ENCODE peak calls at places on chromosomes 3 and 15, in four cellular contexts. G is Right ventricle myocardium inferior; E is CD4-positive, alpha-beta T cell; L is SK-N-SH treated with all-trans-retinoic acid at 6 μM for 48 hours. I is an unnamed sample.

GRCh38 chr3:69294014-69294771 is 91.7 kb downstream of the FRMD4B start:
- ATAC-seq in G (no peak), L (peak), E (no peak), I (no peak)

GRCh38 chr3:103085465-103085864 is 650.6 kb downstream of the ZPLD1 start:
- ATAC-seq in E (no peak), G (no peak), L (no peak), I (no peak)

GRCh38 chr3:47012342-47013230 is 33.1 kb downstream of the NBEAL2 start:
- ATAC-seq in G (no peak), L (no peak), E (no peak), I (no peak)

GRCh38 chr3:106617276-106617675 is 748.5 kb upstream of the CBLB start:
- ATAC-seq in L (no peak), G (no peak), E (no peak), I (no peak)

GRCh38 chr15:74794248-74794969 is 12.5 kb downstream of the CSK start:
- ATAC-seq in G (no peak), E (no peak), L (no peak), I (no peak)

GRCh38 chr3:45002139-45002660 is 23.9 kb upstream of the CLEC3B start:
- ATAC-seq in L (no peak), E (no peak), G (no peak), I (no peak)

GRCh38 chr15:92091155-92091734 is 237.7 kb downstream of the SLCO3A1 start:
- ATAC-seq in L (peak), G (no peak), E (no peak), I (no peak)

GRCh38 chr3:52891615-52892081 is 5.7 kb downstream of the STIMATE start:
- ATAC-seq in L (peak), E (no peak), G (peak), I (peak)